ENCODE peak calls at places on chromosomes 13 and 19, in seven cellular contexts. R is testis, C is tibial nerve, X is A549, H is spleen, L is gastrocnemius medialis, B is ovary. D is an unnamed sample.

GRCh38 chr13:54574791-54575190 is 1546.2 kb downstream of the OLFM4 start:
- DNase-seq in H (no peak), B (no peak), R (no peak), C (no peak), X (no peak), L (no peak), D (no peak)

GRCh38 chr19:34436716-34437115 is 8.5 kb downstream of the UBA2 start:
- DNase-seq in X (no peak), L (no peak), C (no peak), H (no peak), R (no peak), B (no peak), D (no peak)

GRCh38 chr13:40063278-40063698 is 407.8 kb downstream of the COG6 start:
- DNase-seq in H (no peak), B (no peak), L (no peak), C (no peak), R (no peak), X (no peak), D (no peak)

GRCh38 chr19:11254662-11255061 is 7.7 kb downstream of the DOCK6 start:
- DNase-seq in R (no peak), C (no peak), X (no peak), L (no peak), B (no peak), H (no peak), D (peak; percentile 64)

GRCh38 chr19:45643024-45643926 is 4.1 kb upstream of the EML2 start:
- DNase-seq in L (peak; percentile 62), R (peak; percentile 92), H (peak; percentile 97), X (peak; percentile 95), B (peak; percentile 89), C (peak; percentile 70), D (no peak)

GRCh38 chr13:27125357-27126282 is 46.0 kb downstream of the USP12 start:
- DNase-seq in B (no peak), H (no peak), R (peak; percentile 49), C (no peak), L (no peak), X (no peak), D (no peak)

GRCh38 chr13:110442946-110443632 is 118.4 kb downstream of the RAB20 start:
- DNase-seq in B (no peak), X (no peak), R (no peak), H (no peak), L (no peak), C (no peak), D (no peak)

GRCh38 chr19:7982651-7983099 is 22.8 kb downstream of the ELAVL1 start:
- DNase-seq in H (peak; percentile 76), C (no peak), B (no peak), L (no peak), X (no peak), R (no peak), D (no peak)

GRCh38 chr13:50224534-50224933 is 209.3 kb downstream of the KCNRG start:
- DNase-seq in R (no peak), B (no peak), C (no peak), X (no peak), H (no peak), L (no peak), D (no peak)

GRCh38 chr19:1655131-1655981 is 2.9 kb upstream of the TCF3 start:
- DNase-seq in C (no peak), H (peak; percentile 76), B (no peak), L (no peak), X (no peak), R (no peak), D (no peak)

GRCh38 chr13:20430296-20430695 is 95.4 kb downstream of the CRYL1 start:
- DNase-seq in H (no peak), R (no peak), B (no peak), L (no peak), C (no peak), X (no peak), D (no peak)

DNA sequence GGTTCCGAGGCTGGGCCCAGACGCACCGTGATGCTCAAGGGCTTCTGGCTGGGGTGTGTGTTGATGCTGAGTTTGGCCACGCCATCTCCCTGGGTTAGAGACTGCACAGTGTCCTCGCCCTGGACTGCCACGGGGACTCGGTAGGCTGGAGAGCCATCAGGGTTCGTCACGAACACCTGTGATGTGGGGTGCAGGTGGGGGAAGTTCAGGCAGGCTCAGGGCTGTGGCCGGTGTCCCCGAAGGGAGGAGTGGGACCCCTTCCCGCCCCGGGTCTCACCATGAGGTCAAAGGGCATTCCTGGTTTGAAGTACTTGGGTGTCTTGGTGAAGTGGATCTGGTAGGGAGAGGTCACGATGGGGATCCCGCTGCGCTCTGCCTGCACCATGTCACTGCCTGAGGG is 8.2 kb downstream of the C3 start:
- DNase-seq in X (no peak), L (no peak), B (no peak), H (peak; percentile 47), R (no peak), C (no peak), D (no peak)
- TF ChIP-seq POLR2A in X (no peak), L (no peak), B (no peak), H (no peak), R (no peak), C (no peak), D (no peak)

DNA sequence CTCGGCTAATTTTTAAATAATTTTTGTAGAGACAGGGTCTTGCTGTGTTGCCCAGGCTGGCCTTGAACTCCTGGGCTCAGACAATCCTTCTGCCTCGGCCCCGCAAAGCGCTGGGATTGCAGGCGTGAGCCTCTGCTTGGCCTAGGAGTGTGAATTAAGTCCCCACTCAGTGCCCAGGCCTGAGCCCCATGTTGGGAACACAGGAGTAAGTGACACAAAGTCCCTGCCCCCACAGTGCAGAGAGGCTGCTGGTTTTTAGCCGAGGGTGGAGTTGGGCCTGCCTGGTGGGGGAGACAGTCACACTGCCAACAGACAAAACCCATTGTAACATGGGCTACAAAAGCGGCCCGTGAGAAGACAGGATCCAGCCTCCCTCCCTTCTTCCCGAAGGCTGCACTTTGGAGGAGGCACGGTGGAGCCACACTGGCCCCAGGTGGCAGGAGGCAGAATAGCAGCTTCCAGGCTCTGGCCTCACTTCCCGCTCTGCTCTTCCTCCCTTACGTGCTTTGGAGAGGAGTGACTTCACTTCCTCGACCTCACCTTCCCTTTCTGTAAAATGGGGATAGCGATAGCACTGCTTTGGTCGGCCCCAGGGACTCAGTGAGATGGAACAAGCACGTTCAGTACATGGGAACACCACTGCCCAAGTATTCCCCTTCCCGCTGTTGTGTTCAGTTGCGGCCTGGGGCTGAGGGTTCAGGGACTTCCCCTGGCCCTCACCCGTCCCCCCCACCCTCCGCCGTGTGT is 15.2 kb upstream of the EHD2 start:
- DNase-seq in H (peak; percentile 88), L (peak; percentile 80), X (peak; percentile 90), C (peak; percentile 45), B (peak; percentile 84), R (peak; percentile 87), D (no peak)
- TF ChIP-seq CTCF in H (peak; percentile 86), L (peak; percentile 98), X (peak; percentile 97), C (peak; percentile 98), B (peak; percentile 92), R (peak; percentile 87), D (peak; percentile 98)

GRCh38 chr19:41902594-41902993 is 19.6 kb downstream of the ARHGEF1 start:
- DNase-seq in B (no peak), H (no peak), C (no peak), R (no peak), X (no peak), L (no peak), D (no peak)
- H3K9me3 ChIP-seq in B (no peaks in the 10 kb centered on the region), H (no peaks in the 10 kb centered on the region), C (no peaks in the 10 kb centered on the region), R (no peaks in the 10 kb centered on the region), X (no peaks in the 10 kb centered on the region), L (no peaks in the 10 kb centered on the region), D (no peaks in the 10 kb centered on the region)

GRCh38 chr19:35748106-35749020 is at the start of gene LIN37:
- DNase-seq in B (peak; percentile 98), L (peak; percentile 100), H (peak; percentile 99), X (peak; percentile 100), R (peak; percentile 100), C (peak; percentile 99), D (peak; percentile 100)
- TF ChIP-seq POLR2A in B (peak; percentile 94), L (peak; percentile 95), H (peak; percentile 66), X (peak; percentile 88), R (peak; percentile 80), C (peak; percentile 79), D (peak; percentile 90)

GRCh38 chr13:97330448-97330847 is 103.5 kb upstream of the RAP2A start:
- DNase-seq in X (no peak), B (no peak), L (no peak), R (no peak), H (no peak), C (no peak), D (no peak)

GRCh38 chr13:97332725-97333124 is 101.2 kb upstream of the RAP2A start:
- DNase-seq in X (no peak), B (no peak), R (no peak), H (no peak), L (no peak), C (no peak), D (no peak)

GRCh38 chr13:97335488-97336134 is 98.4 kb upstream of the RAP2A start:
- DNase-seq in C (no peak), H (no peak), R (no peak), L (no peak), X (no peak), B (no peak), D (no peak)

GRCh38 chr13:97334690-97335089 is 99.3 kb upstream of the RAP2A start:
- DNase-seq in R (no peak), H (no peak), X (no peak), C (no peak), B (no peak), L (no peak), D (no peak)

GRCh38 chr13:97333983-97334382 is 100.0 kb upstream of the RAP2A start:
- DNase-seq in B (no peak), X (no peak), C (no peak), H (no peak), R (no peak), L (no peak), D (no peak)
- TF ChIP-seq CTCF in B (no peak), X (no peak), C (no peak), H (no peak), R (no peak), L (no peak), D (no peak)

GRCh38 chr19:57686727-57687126 is 5.0 kb downstream of the ZNF551 start:
- DNase-seq in X (no peak), C (no peak), L (no peak), R (no peak), B (no peak), H (no peak), D (no peak)
- H3K9me3 ChIP-seq in X (peaks cover 98% of the 10 kb centered on the region), C (peaks cover 19% of the 10 kb centered on the region), L (peaks cover 25% of the 10 kb centered on the region), R (no peaks in the 10 kb centered on the region), B (peaks cover 72% of the 10 kb centered on the region), H (peaks cover 93% of the 10 kb centered on the region), D (peaks cover 87% of the 10 kb centered on the region)

GRCh38 chr19:54173951-54174817 is 1.2 kb upstream of the TMC4 start:
- DNase-seq in L (no peak), R (no peak), C (no peak), H (no peak), X (no peak), B (no peak), D (no peak)

GRCh38 chr19:54169149-54169731 is 3.7 kb downstream of the TMC4 start:
- DNase-seq in B (no peak), X (no peak), L (no peak), H (no peak), R (no peak), C (no peak), D (no peak)

GRCh38 chr19:54168174-54168917 is 4.6 kb downstream of the TMC4 start:
- DNase-seq in B (peak; percentile 96), L (peak; percentile 81), X (peak; percentile 95), C (peak; percentile 80), H (peak; percentile 98), R (peak; percentile 95), D (no peak)

GRCh38 chr19:54172413-54172763 is 572 bp downstream of the TMC4 start:
- DNase-seq in R (no peak), B (no peak), C (no peak), L (no peak), H (no peak), X (no peak), D (no peak)

GRCh38 chr19:54172764-54173699 is at the start of gene TMC4:
- DNase-seq in B (no peak), C (no peak), H (no peak), R (no peak), X (no peak), L (no peak), D (no peak)
- TF ChIP-seq POLR2A in B (no peak), C (no peak), H (no peak), R (no peak), X (no peak), L (no peak), D (no peak)

D was measured in vagina.